ENCODE peak calls at places on chromosome X, in five cellular contexts. U is HAP-1, V is SK-N-SH, X is adipocyte, M is WERI-Rb-1. Y is an unnamed sample.

GRCh38 chrX:50747471-50747900 is 66.5 kb downstream of the SHROOM4 start:
- DNase-seq in U (peak), V (peak), X (peak), M (peak), Y (peak)

GRCh38 chrX:128781506-128781905 is 729.3 kb upstream of the ACTRT1 start:
- DNase-seq in U (no peak), V (peak), X (no peak), M (peak), Y (peak)

GRCh38 chrX:72532371-72532770 is 40.3 kb downstream of the HDAC8 start:
- DNase-seq in U (no peak), V (no peak), X (no peak), M (no peak), Y (no peak)

GRCh38 chrX:140983730-140984129 is 18.7 kb upstream of the SPANXB1 start:
- DNase-seq in U (no peak), V (no peak), X (no peak), M (no peak), Y (no peak)

GRCh38 chrX:136227948-136228584 is 23.1 kb downstream of the MAP7D3 start:
- DNase-seq in U (no peak), V (no peak), X (no peak), M (no peak), Y (no peak)

GRCh38 chrX:17706676-17707075 is 30.6 kb upstream of the SCML1 start:
- DNase-seq in U (no peak), V (no peak), X (peak), M (no peak), Y (no peak)

GRCh38 chrX:6667048-6667768 is 132.3 kb upstream of the VCX3A start:
- DNase-seq in U (peak), V (no peak), X (no peak), M (no peak), Y (no peak)

GRCh38 chrX:109954333-109954732 is 48.6 kb upstream of the TMEM164 start:
- DNase-seq in U (no peak), V (no peak), X (no peak), M (no peak), Y (no peak)

GRCh38 chrX:152061557-152061956 is 76.8 kb downstream of the MAGEA10 start:
- DNase-seq in U (no peak), V (no peak), X (no peak), M (no peak), Y (no peak)

GRCh38 chrX:13750204-13750603 is 15.7 kb downstream of the OFD1 start:
- DNase-seq in U (peak), V (peak), X (peak), M (no peak), Y (peak)

GRCh38 chrX:65985922-65986588 is 53.8 kb downstream of the VSIG4 start:
- DNase-seq in U (peak), V (peak), X (peak), M (peak), Y (peak)

GRCh38 chrX:104392350-104392749 is 137.6 kb upstream of the ESX1 start:
- DNase-seq in U (no peak), V (no peak), X (no peak), M (no peak), Y (no peak)

GRCh38 chrX:156001667-156002021 is 4.1 kb downstream of the IL9R start:
- DNase-seq in U (no peak), V (peak), X (no peak), M (no peak), Y (peak)

GRCh38 chrX:105822138-105823091 is at the start of gene NRK:
- DNase-seq in U (no peak), V (peak), X (peak), M (no peak), Y (peak)

GRCh38 chrX:45771114-45771513 is 570.4 kb upstream of the DIPK2B start:
- DNase-seq in U (no peak), V (no peak), X (peak), M (no peak), Y (no peak)

GRCh38 chrX:6678313-6678712 is 143.4 kb upstream of the VCX3A start:
- DNase-seq in U (no peak), V (no peak), X (no peak), M (no peak), Y (no peak)

GRCh38 chrX:72041166-72041565 is 90.5 kb downstream of the RTL5 start:
- DNase-seq in U (no peak), V (no peak), X (no peak), M (no peak), Y (no peak)

GRCh38 chrX:57771689-57772088 is 91.6 kb upstream of the NLRP2B start:
- DNase-seq in U (no peak), V (no peak), X (no peak), M (no peak), Y (no peak)

GRCh38 chrX:104679175-104679574 is 113.2 kb downstream of the IL1RAPL2 start:
- DNase-seq in U (no peak), V (no peak), X (no peak), M (no peak), Y (no peak)

GRCh38 chrX:16825306-16826035 is 39.2 kb downstream of the TXLNG start:
- DNase-seq in U (no peak), V (peak), X (no peak), M (no peak), Y (no peak)

GRCh38 chrX:95903490-95903889 is 781.2 kb upstream of the DIAPH2 start:
- DNase-seq in U (peak), V (no peak), X (no peak), M (no peak), Y (peak)

GRCh38 chrX:19566359-19567141 is 51.2 kb upstream of the MAP3K15 start:
- DNase-seq in U (no peak), V (peak), X (peak), M (no peak), Y (no peak)

GRCh38 chrX:40058719-40059118 is 39.0 kb downstream of the BCOR start:
- DNase-seq in U (no peak), V (no peak), X (no peak), M (peak), Y (no peak)

GRCh38 chrX:74009041-74009440 is 294.9 kb upstream of the ZCCHC13 start:
- DNase-seq in U (no peak), V (no peak), X (peak), M (no peak), Y (no peak)

GRCh38 chrX:70454441-70455365 is 10.1 kb downstream of the DLG3 start:
- DNase-seq in U (peak), V (peak), X (peak), M (peak), Y (peak)

GRCh38 chrX:52990848-52991247 is 32.5 kb upstream of the FAM156A start:
- DNase-seq in U (no peak), V (no peak), X (no peak), M (no peak), Y (no peak)

GRCh38 chrX:41923925-41924693 is 755 bp upstream of the CASK start:
- DNase-seq in U (peak), V (peak), X (peak), M (peak), Y (peak)

GRCh38 chrX:7711167-7711566 is 131.8 kb upstream of the VCX start:
- DNase-seq in U (no peak), V (no peak), X (no peak), M (no peak), Y (no peak)

GRCh38 chrX:75086731-75087195 is 69.3 kb downstream of the ABCB7 start:
- DNase-seq in U (no peak), V (no peak), X (peak), M (no peak), Y (no peak)

GRCh38 chrX:51336584-51336983 is 4.0 kb downstream of the NUDT10 start:
- DNase-seq in U (peak), V (peak), X (peak), M (peak), Y (peak)

GRCh38 chrX:101415180-101416130 is 7.4 kb downstream of the HNRNPH2 start:
- DNase-seq in U (peak), V (peak), X (peak), M (peak), Y (peak)

GRCh38 chrX:19003756-19004155 is 19.8 kb upstream of the PHKA2 start:
- DNase-seq in U (no peak), V (no peak), X (no peak), M (no peak), Y (no peak)

GRCh38 chrX:39869846-39870601 is 227.7 kb downstream of the BCOR start:
- DNase-seq in U (no peak), V (no peak), X (no peak), M (no peak), Y (no peak)

GRCh38 chrX:65706041-65706828 is 38.8 kb downstream of the MSN start:
- DNase-seq in U (no peak), V (no peak), X (peak), M (no peak), Y (no peak)

GRCh38 chrX:97389761-97390192 is 506.1 kb downstream of the RPA4 start:
- DNase-seq in U (no peak), V (no peak), X (peak), M (no peak), Y (no peak)

GRCh38 chrX:19912-20571 is 261.1 kb upstream of the PLCXD1 start:
- DNase-seq in U (no peak), V (peak), X (peak), M (no peak), Y (no peak)

GRCh38 chrX:153763298-153763932 is 634 bp upstream of the PLXNB3 start:
- DNase-seq in U (no peak), V (no peak), X (no peak), M (peak), Y (peak)

GRCh38 chrX:153762636-153763173 is 1.3 kb upstream of the PLXNB3 start:
- DNase-seq in U (no peak), V (no peak), X (no peak), M (peak), Y (peak)

GRCh38 chrX:153764786-153765137 is 713 bp downstream of the PLXNB3 start:
- DNase-seq in U (no peak), V (peak), X (no peak), M (no peak), Y (peak)

GRCh38 chrX:153765138-153766079 is 1.4 kb downstream of the PLXNB3 start:
- DNase-seq in U (no peak), V (peak), X (no peak), M (peak), Y (peak)

DNA sequence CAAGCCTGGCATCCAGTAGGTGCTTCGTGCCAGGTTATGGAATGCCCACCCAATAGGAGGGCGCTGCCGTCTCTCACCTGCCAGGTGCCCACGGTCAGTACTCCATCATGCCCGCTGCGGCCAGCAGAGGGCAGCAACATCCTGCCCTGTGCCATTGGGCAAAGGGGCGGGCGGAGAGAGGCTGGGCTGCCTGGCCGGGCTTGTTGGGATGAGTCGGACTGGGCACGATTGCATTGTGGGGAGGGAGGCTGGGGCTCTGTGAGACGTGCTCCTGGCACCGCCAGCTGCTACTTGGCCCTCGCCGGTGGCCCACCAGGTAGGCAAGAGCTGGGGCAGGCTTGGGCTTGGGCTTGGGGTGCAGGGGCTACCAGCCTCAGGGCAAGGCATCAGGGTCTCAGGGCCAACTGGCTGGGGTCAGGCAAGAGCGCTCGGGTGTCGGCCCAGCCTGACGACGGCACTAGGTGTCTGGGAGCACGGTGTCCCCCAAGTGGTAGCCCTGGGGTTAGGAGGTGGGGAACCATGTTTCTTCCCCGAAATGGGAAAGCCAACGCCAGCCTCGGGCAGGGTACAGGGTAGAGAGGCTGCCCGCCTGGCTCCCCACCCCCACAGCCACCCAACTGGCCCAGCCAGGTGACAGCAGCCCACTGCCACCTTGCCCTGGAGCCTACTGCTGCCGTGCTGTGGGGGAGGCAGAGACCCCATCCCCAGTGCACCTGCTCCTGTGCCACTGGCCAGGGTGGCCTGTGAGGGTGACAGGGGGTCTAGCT is at the start of gene PLXNB3:
- DNase-seq in U (peak), V (peak), X (peak), M (peak), Y (peak)
- H3K4me3 ChIP-seq in U (no peak), V (peak), X (peak), M (no peak), Y (no peak)

GRCh38 chrX:68696267-68696666 is 48.8 kb downstream of the STARD8 start:
- DNase-seq in U (no peak), V (no peak), X (no peak), M (no peak), Y (no peak)
- H3K4me3 ChIP-seq in U (no peak), V (no peak), X (no peak), M (no peak), Y (no peak)

GRCh38 chrX:11427082-11428033 is 134.1 kb downstream of the AMELX start:
- DNase-seq in U (no peak), V (peak), X (peak), M (peak), Y (peak)
- H3K4me3 ChIP-seq in U (no peak), V (peak), X (peak), M (no peak), Y (peak)

GRCh38 chrX:47573334-47574095 is 8.7 kb upstream of the TIMP1 start:
- DNase-seq in U (no peak), V (no peak), X (no peak), M (no peak), Y (peak)

GRCh38 chrX:47574609-47575325 is 7.5 kb upstream of the TIMP1 start:
- DNase-seq in U (no peak), V (no peak), X (no peak), M (no peak), Y (peak)

GRCh38 chrX:47572773-47573333 is 9.4 kb upstream of the TIMP1 start:
- DNase-seq in U (no peak), V (no peak), X (no peak), M (no peak), Y (peak)

GRCh38 chrX:47576021-47576898 is 6.0 kb upstream of the TIMP1 start:
- DNase-seq in U (no peak), V (no peak), X (no peak), M (no peak), Y (no peak)

DNA sequence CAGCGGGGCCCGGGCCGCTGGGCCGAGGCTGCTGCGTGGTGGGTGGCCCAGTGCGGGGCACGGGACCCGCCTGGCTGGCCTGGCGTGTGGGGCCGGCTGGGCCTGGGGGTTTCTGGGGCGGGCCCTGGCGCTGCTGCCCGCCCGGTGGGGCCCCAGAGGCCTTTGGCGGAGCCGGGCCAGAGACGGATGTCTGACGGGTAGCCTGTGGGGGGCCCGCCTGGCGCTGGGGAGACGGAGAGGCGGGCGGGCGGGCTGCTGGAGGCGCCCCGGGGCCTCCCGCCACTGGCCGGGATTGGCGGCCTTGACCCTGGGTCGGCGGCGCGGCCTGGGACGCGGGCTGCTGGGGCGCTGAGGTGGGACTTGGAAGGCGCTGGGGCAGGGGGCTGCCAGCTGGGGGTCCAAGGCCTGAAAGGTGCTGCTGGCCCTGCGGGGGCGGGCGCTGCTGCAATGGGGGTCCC is 8.1 kb upstream of the TIMP1 start:
- DNase-seq in U (no peak), V (no peak), X (no peak), M (no peak), Y (peak)
- H3K4me3 ChIP-seq in U (no peak), V (no peak), X (no peak), M (no peak), Y (peak)

DNA sequence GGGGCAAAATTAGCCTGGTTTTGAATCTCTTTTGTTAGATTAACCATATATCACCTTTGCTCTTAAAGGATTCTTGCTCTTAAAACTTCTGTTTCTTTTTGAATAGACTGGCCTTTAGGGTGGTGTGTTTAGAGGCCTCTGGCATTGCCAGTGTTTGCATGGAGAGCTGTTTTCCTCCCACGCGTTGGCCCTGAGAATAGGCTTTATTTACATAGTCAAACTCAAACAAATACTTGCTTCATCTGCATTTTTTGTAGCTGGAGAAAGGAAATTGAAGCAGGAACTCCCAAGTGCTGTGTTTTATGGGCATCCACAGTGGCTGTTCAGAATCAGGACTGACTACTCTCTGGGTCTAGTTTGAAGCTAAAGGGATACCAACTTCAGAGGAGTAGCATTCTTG is 2.7 kb downstream of the SHROOM2 start:
- DNase-seq in U (peak), V (no peak), X (peak), M (no peak), Y (no peak)
- H3K4me3 ChIP-seq in U (no peak), V (no peak), X (no peak), M (no peak), Y (peak)

Y was measured in H7.